ENCODE peak calls at places on chromosomes 5 and 9, in six cellular contexts. Z is GM12878, M is A549, S is sigmoid colon, I is upper lobe of left lung, Y is uterus. V is an unnamed sample.
A peak's percentile ranks its signal among the peaks of the same experiment; 100 is the strongest.

GRCh38 chr9:35972093-35972492 is 14.1 kb upstream of the OR2S2 start:
- DNase-seq in Z (no peak), M (no peak), S (no peak), I (peak; percentile 86), Y (no peak), V (no peak)

GRCh38 chr5:119082691-119083090 is 11.8 kb downstream of the DMXL1 start:
- DNase-seq in Z (no peak), M (no peak), S (no peak), I (no peak), Y (no peak), V (no peak)

GRCh38 chr9:134056483-134057310 is 11.1 kb downstream of the BRD3 start:
- DNase-seq in Z (no peak), M (no peak), S (peak; percentile 68), I (peak; percentile 71), Y (peak; percentile 11), V (no peak)

GRCh38 chr5:9529041-9529480 is 16.8 kb downstream of the SEMA5A start:
- DNase-seq in Z (no peak), M (no peak), S (no peak), I (peak; percentile 24), Y (no peak), V (no peak)

GRCh38 chr5:110726249-110727024 is at the start of gene TMEM232:
- DNase-seq in Z (peak; percentile 21), M (peak; percentile 63), S (peak; percentile 81), I (no peak), Y (peak; percentile 49), V (peak; percentile 56)

GRCh38 chr9:3441197-3441816 is 84.5 kb downstream of the RFX3 start:
- DNase-seq in Z (peak; percentile 24), M (peak; percentile 74), S (no peak), I (no peak), Y (no peak), V (no peak)

GRCh38 chr9:69421908-69422801 is 97.1 kb downstream of the ENTREP1 start:
- DNase-seq in Z (no peak), M (peak; percentile 62), S (peak; percentile 77), I (no peak), Y (peak; percentile 56), V (no peak)

GRCh38 chr5:16461782-16462181 is 3.8 kb downstream of the ZNF622 start:
- DNase-seq in Z (no peak), M (no peak), S (no peak), I (no peak), Y (no peak), V (no peak)

GRCh38 chr5:147403659-147404640 is 105.9 kb downstream of the DPYSL3 start:
- DNase-seq in Z (peak; percentile 63), M (peak; percentile 63), S (peak; percentile 93), I (peak; percentile 50), Y (peak; percentile 88), V (no peak)

GRCh38 chr5:160769264-160769663 is 82.7 kb downstream of the ATP10B start:
- DNase-seq in Z (no peak), M (no peak), S (no peak), I (no peak), Y (no peak), V (no peak)

GRCh38 chr5:3751846-3752245 is 156.2 kb downstream of the IRX1 start:
- DNase-seq in Z (no peak), M (no peak), S (no peak), I (no peak), Y (no peak), V (no peak)

GRCh38 chr9:105198763-105199339 is 45.6 kb upstream of the SLC44A1 start:
- DNase-seq in Z (no peak), M (no peak), S (no peak), I (no peak), Y (no peak), V (no peak)

GRCh38 chr5:109759304-109759703 is 69.6 kb downstream of the MAN2A1 start:
- DNase-seq in Z (no peak), M (no peak), S (no peak), I (no peak), Y (no peak), V (no peak)

GRCh38 chr5:128290152-128290858 is 206.7 kb downstream of the SLC12A2 start:
- DNase-seq in Z (no peak), M (no peak), S (no peak), I (no peak), Y (no peak), V (no peak)

GRCh38 chr5:174726916-174727793 is 2.8 kb downstream of the MSX2 start:
- DNase-seq in Z (no peak), M (no peak), S (peak; percentile 20), I (no peak), Y (no peak), V (no peak)

GRCh38 chr5:4625206-4625896 is 514.8 kb upstream of the ADAMTS16 start:
- DNase-seq in Z (no peak), M (no peak), S (no peak), I (no peak), Y (no peak), V (no peak)

GRCh38 chr9:35856882-35857281 is 13.3 kb downstream of the OR13J1 start:
- DNase-seq in Z (no peak), M (no peak), S (peak; percentile 19), I (no peak), Y (no peak), V (no peak)

GRCh38 chr9:96441798-96442445 is 8.0 kb upstream of the HABP4 start:
- DNase-seq in Z (no peak), M (peak; percentile 56), S (no peak), I (no peak), Y (no peak), V (no peak)

GRCh38 chr5:73369283-73369682 is 79.3 kb downstream of the FOXD1 start:
- DNase-seq in Z (no peak), M (no peak), S (no peak), I (no peak), Y (no peak), V (no peak)

GRCh38 chr5:135033026-135033861 is 784 bp downstream of the PITX1 start:
- DNase-seq in Z (no peak), M (peak; percentile 62), S (no peak), I (peak; percentile 89), Y (no peak), V (no peak)

GRCh38 chr5:135035678-135036030 is 1.6 kb upstream of the PITX1 start:
- DNase-seq in Z (no peak), M (no peak), S (no peak), I (peak; percentile 39), Y (no peak), V (no peak)

GRCh38 chr5:135033866-135034185 is 202 bp downstream of the PITX1 start:
- DNase-seq in Z (no peak), M (no peak), S (no peak), I (no peak), Y (no peak), V (no peak)

GRCh38 chr5:135034963-135035677 is 1.1 kb upstream of the PITX1 start:
- DNase-seq in Z (no peak), M (no peak), S (no peak), I (peak; percentile 63), Y (no peak), V (no peak)

DNA sequence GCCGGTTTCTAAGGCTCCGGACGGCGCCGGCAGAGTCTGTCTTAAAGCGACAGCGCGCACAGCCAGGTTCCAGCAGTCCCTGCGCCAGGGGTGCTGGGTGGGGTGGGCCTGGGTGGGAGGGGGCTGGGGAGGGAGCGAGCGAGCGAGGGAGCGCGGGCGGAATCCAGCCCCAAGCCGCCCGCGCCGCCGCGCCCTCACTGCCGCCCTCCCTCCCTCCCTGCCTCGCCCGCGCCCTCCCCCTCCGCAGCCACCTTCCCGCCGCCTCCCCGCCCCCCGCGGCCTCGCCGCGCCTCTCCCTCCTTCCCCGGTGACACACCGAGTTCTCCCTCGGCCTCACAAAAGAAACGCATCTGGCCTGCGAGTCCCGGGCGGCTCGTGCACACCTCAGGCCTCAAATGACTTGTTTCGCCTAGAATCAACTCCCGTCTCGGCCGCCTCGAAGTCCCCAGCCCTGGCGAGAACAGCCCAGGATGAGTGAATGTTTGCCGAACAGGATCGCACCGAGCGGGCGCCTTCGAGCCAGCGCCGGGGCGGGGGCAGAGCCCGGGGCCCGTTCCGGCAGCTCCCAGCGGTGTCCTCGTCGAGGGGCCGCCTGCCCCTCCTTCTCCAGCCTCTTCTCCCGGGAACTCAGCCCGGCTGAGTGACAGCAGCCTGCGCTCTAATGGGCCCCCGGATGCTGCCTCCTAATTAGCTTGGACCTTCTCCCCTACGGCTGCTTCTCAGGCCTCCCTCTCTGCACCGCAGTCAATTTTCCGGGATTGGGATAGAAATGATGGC is at the start of gene PITX1:
- DNase-seq in Z (no peak), M (peak; percentile 70), S (no peak), I (peak; percentile 87), Y (no peak), V (no peak)
- TF ChIP-seq POLR2A in Z (no peak), M (peak; percentile 4), S (no peak), I (no peak), Y (no peak), V (no peak)

GRCh38 chr9:125203259-125203658 is 2.9 kb downstream of the RABEPK start:
- DNase-seq in Z (no peak), M (peak; percentile 15), S (no peak), I (no peak), Y (no peak), V (no peak)

GRCh38 chr9:125204477-125204876 is 4.1 kb downstream of the RABEPK start:
- DNase-seq in Z (no peak), M (no peak), S (no peak), I (no peak), Y (no peak), V (no peak)

GRCh38 chr9:125200216-125201047 is at the start of gene RABEPK:
- DNase-seq in Z (peak; percentile 60), M (peak; percentile 94), S (peak; percentile 98), I (peak; percentile 99), Y (peak; percentile 93), V (peak; percentile 91)
- TF ChIP-seq POLR2A in Z (peak; percentile 92), M (peak; percentile 81), S (peak; percentile 85), I (peak; percentile 52), Y (peak; percentile 82), V (peak; percentile 70)

GRCh38 chr5:76402251-76402879 is 720 bp upstream of the IQGAP2 start:
- DNase-seq in Z (peak; percentile 85), M (peak; percentile 21), S (no peak), I (peak; percentile 25), Y (no peak), V (no peak)

GRCh38 chr5:76401801-76402250 is 1.3 kb upstream of the IQGAP2 start:
- DNase-seq in Z (peak; percentile 28), M (no peak), S (no peak), I (no peak), Y (no peak), V (no peak)

GRCh38 chr5:76403963-76404693 is 1.0 kb downstream of the IQGAP2 start:
- DNase-seq in Z (peak; percentile 60), M (peak; percentile 25), S (peak; percentile 67), I (no peak), Y (no peak), V (peak; percentile 61)

GRCh38 chr5:76403713-76403962 is 553 bp downstream of the IQGAP2 start:
- DNase-seq in Z (no peak), M (peak; percentile 38), S (no peak), I (peak; percentile 90), Y (no peak), V (no peak)

GRCh38 chr5:76402880-76403712 is at the start of gene IQGAP2:
- DNase-seq in Z (no peak), M (peak; percentile 74), S (peak; percentile 77), I (peak; percentile 96), Y (peak; percentile 18), V (peak; percentile 71)
- TF ChIP-seq POLR2A in Z (peak; percentile 78), M (no peak), S (no peak), I (no peak), Y (no peak), V (no peak)

DNA sequence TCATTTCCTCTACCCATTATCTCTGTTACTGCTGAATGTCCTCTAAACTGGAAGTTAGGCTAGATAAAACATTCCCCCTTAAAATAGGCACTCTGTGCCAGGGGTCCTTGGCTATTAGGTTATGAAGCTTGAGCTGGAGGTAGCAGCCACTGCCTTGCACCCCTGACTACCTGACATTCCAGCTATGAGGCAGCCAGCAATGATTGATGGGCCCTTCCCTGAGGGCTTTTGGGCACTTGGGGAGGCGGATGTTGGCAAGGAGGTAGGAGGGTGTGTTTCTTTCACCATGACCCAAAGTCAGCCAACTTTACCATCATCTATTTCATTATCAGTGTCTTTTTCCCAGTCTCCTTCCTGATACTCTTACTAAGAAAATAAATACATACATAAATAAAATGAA is 17.1 kb downstream of the TARS1 start:
- DNase-seq in Z (no peak), M (no peak), S (no peak), I (no peak), Y (no peak), V (no peak)
- TF ChIP-seq POLR2A in Z (no peak), M (no peak), S (no peak), I (no peak), Y (no peak), V (no peak)